ENCODE peak calls at places on chromosomes 5 and 9, in nine cellular contexts. B is sigmoid colon, O is testis, A is NB4, V is H1, H is stomach, X is A549, I is H54, E is spleen. N is an unnamed sample.

GRCh38 chr5:11912-12311 is 80.1 kb upstream of the PLEKHG4B start:
- DNase-seq in B (no peak), E (no peak), H (no peak), V (no peak), X (no peak), A (peak), O (no peak), I (no peak), N (no peak)

GRCh38 chr5:40033411-40033810 is 608.6 kb upstream of the DAB2 start:
- DNase-seq in B (no peak), H (no peak), E (peak), I (no peak), O (no peak), V (no peak), A (no peak), X (no peak), N (no peak)

GRCh38 chr9:80555782-80556325 is 984.1 kb downstream of the TLE4 start:
- DNase-seq in V (no peak), O (no peak), X (no peak), B (no peak), A (no peak), E (no peak), H (no peak), I (no peak), N (no peak)

GRCh38 chr9:31916591-31917223 is 467.7 kb upstream of the ACO1 start:
- DNase-seq in A (no peak), E (no peak), H (no peak), B (no peak), I (no peak), V (no peak), X (no peak), O (no peak), N (no peak)

GRCh38 chr5:64923151-64923685 is 154.5 kb downstream of the CWC27 start:
- DNase-seq in A (peak), E (no peak), H (no peak), B (no peak), X (no peak), O (no peak), V (no peak), I (no peak), N (no peak)

GRCh38 chr5:170572453-170572852 is 68.6 kb downstream of the KCNIP1 start:
- DNase-seq in A (peak), E (no peak), O (no peak), I (no peak), H (no peak), V (no peak), X (no peak), B (no peak), N (no peak)

GRCh38 chr5:64865662-64866061 is 96.9 kb downstream of the CWC27 start:
- DNase-seq in X (no peak), H (no peak), B (no peak), V (no peak), I (no peak), A (no peak), E (no peak), O (no peak), N (no peak)

GRCh38 chr5:67301285-67301904 is 104.8 kb upstream of the CD180 start:
- DNase-seq in E (no peak), X (no peak), H (peak), O (peak), V (no peak), I (peak), B (peak), A (peak), N (no peak)

GRCh38 chr5:126428421-126428820 is 5.2 kb downstream of the GRAMD2B start:
- DNase-seq in X (no peak), E (no peak), A (no peak), I (no peak), O (no peak), H (no peak), B (no peak), V (no peak), N (no peak)

GRCh38 chr9:113361304-113362018 is 12.1 kb downstream of the BSPRY start:
- DNase-seq in I (no peak), B (no peak), E (no peak), X (no peak), V (no peak), H (no peak), A (no peak), O (no peak), N (no peak)

GRCh38 chr5:400282-401215 is 42.4 kb upstream of the EXOC3 start:
- DNase-seq in A (peak), V (no peak), I (no peak), B (peak), X (no peak), O (no peak), E (peak), H (no peak), N (no peak)

GRCh38 chr9:129069128-129069824 is 11.6 kb upstream of the DOLPP1 start:
- DNase-seq in I (no peak), O (peak), X (no peak), H (peak), B (peak), A (peak), V (no peak), E (peak), N (peak)

GRCh38 chr5:119400248-119400647 is 44.4 kb downstream of the TNFAIP8 start:
- DNase-seq in B (no peak), O (no peak), A (no peak), H (no peak), E (no peak), V (no peak), I (no peak), X (no peak), N (no peak)

GRCh38 chr9:108775901-108776306 is 79.9 kb downstream of the ACTL7B start:
- DNase-seq in A (no peak), B (no peak), O (no peak), V (no peak), E (no peak), H (no peak), I (no peak), X (no peak), N (no peak)

GRCh38 chr9:97983524-97984187 is 515 bp downstream of the ANP32B start:
- DNase-seq in H (peak), X (peak), B (peak), I (peak), A (peak), E (peak), O (peak), V (no peak), N (peak)

GRCh38 chr5:173247504-173247903 is 12.5 kb upstream of the NKX2-5 start:
- DNase-seq in V (no peak), E (peak), O (no peak), X (no peak), B (no peak), H (no peak), I (no peak), A (no peak), N (no peak)

GRCh38 chr5:120615967-120616645 is 152.0 kb downstream of the PRR16 start:
- DNase-seq in A (no peak), V (no peak), O (no peak), E (no peak), X (no peak), I (no peak), B (no peak), H (no peak), N (no peak)

GRCh38 chr5:9534881-9535517 is 10.9 kb downstream of the SEMA5A start:
- DNase-seq in E (no peak), V (no peak), I (no peak), H (no peak), O (no peak), X (no peak), B (no peak), A (no peak), N (no peak)

GRCh38 chr5:67813879-67814539 is 401.5 kb upstream of the PIK3R1 start:
- DNase-seq in V (no peak), O (no peak), H (no peak), A (no peak), X (no peak), B (no peak), E (no peak), I (no peak), N (peak)

GRCh38 chr5:14996997-14997396 is 125.4 kb upstream of the ANKH start:
- DNase-seq in E (no peak), I (no peak), B (no peak), X (no peak), H (no peak), A (no peak), O (no peak), V (no peak), N (no peak)

GRCh38 chr9:16879416-16879815 is 8.9 kb upstream of the BNC2 start:
- DNase-seq in E (no peak), I (no peak), B (no peak), A (peak), O (no peak), H (no peak), V (no peak), X (no peak), N (no peak)

GRCh38 chr5:139147743-139148079 is 50.5 kb downstream of the SIL1 start:
- DNase-seq in I (peak), B (peak), H (peak), E (no peak), V (no peak), A (no peak), O (peak), X (no peak), N (no peak)

GRCh38 chr9:70934642-70935041 is 186.8 kb downstream of the TRPM3 start:
- DNase-seq in V (no peak), I (no peak), A (no peak), H (no peak), X (no peak), E (no peak), B (no peak), O (no peak), N (no peak)

GRCh38 chr9:4077499-4078102 is 222.3 kb downstream of the GLIS3 start:
- DNase-seq in X (peak), V (no peak), A (peak), I (peak), O (peak), E (no peak), B (peak), H (peak), N (peak)

GRCh38 chr5:90528704-90529233 is 615 bp downstream of the LYSMD3 start:
- DNase-seq in X (peak), I (no peak), V (no peak), E (no peak), H (no peak), O (no peak), A (peak), B (no peak), N (peak)

GRCh38 chr9:4936823-4937222 is 48.2 kb upstream of the JAK2 start:
- DNase-seq in X (no peak), A (peak), B (no peak), O (no peak), V (no peak), H (no peak), I (no peak), E (no peak), N (no peak)

GRCh38 chr5:65539827-65540226 is 23.1 kb downstream of the CENPK start:
- DNase-seq in A (no peak), X (no peak), O (no peak), B (no peak), H (no peak), V (no peak), I (no peak), E (no peak), N (peak)

GRCh38 chr9:129968690-129969485 is 74.1 kb downstream of the FNBP1 start:
- DNase-seq in X (no peak), H (no peak), B (peak), O (no peak), E (no peak), I (peak), A (no peak), V (no peak), N (no peak)

GRCh38 chr5:150163547-150164059 is 3.0 kb upstream of the CDX1 start:
- DNase-seq in V (no peak), I (no peak), X (no peak), E (no peak), O (peak), A (peak), B (peak), H (peak), N (no peak)

GRCh38 chr5:151596839-151597539 is 5.9 kb upstream of the FAT2 start:
- DNase-seq in B (no peak), X (no peak), H (no peak), A (no peak), O (no peak), V (no peak), I (peak), E (no peak), N (no peak)

GRCh38 chr5:107215581-107215980 is 455.2 kb downstream of the EFNA5 start:
- DNase-seq in A (no peak), E (no peak), H (no peak), O (no peak), V (no peak), X (no peak), I (no peak), B (no peak), N (no peak)

GRCh38 chr9:72473474-72474241 is 47.8 kb upstream of the TMC1 start:
- DNase-seq in H (no peak), E (no peak), A (no peak), X (no peak), I (no peak), B (no peak), O (no peak), V (no peak), N (no peak)

GRCh38 chr9:91162784-91163440 is 198.8 kb downstream of the AUH start:
- DNase-seq in B (no peak), V (no peak), O (peak), E (peak), A (peak), H (peak), I (no peak), X (no peak), N (no peak)

GRCh38 chr5:76363385-76364261 is 39.5 kb upstream of the IQGAP2 start:
- DNase-seq in X (no peak), B (no peak), I (no peak), V (no peak), E (no peak), A (no peak), H (peak), O (peak), N (peak)

GRCh38 chr9:91033802-91034201 is 232.2 kb downstream of the SYK start:
- DNase-seq in E (peak), B (no peak), O (no peak), A (peak), X (no peak), I (peak), H (no peak), V (no peak), N (peak)

GRCh38 chr5:16712600-16712999 is 95.8 kb upstream of the RETREG1 start:
- DNase-seq in E (no peak), X (no peak), H (no peak), B (no peak), I (no peak), O (no peak), A (no peak), V (no peak), N (no peak)

GRCh38 chr5:95673076-95673475 is 9.7 kb downstream of the SPATA9 start:
- DNase-seq in H (no peak), E (no peak), I (no peak), O (peak), B (peak), V (no peak), X (no peak), A (peak), N (no peak)

GRCh38 chr9:130932220-130933069 is 6.6 kb downstream of the FIBCD1 start:
- DNase-seq in B (no peak), I (no peak), X (no peak), V (no peak), H (no peak), E (no peak), O (no peak), A (peak), N (no peak)

GRCh38 chr9:114382951-114383865 is 4.6 kb downstream of the AKNA start:
- DNase-seq in A (peak), I (no peak), O (peak), X (no peak), B (peak), E (peak), V (no peak), H (no peak), N (no peak)
- TF ChIP-seq POLR2A in A (no peak), I (no peak), O (no peak), X (no peak), B (no peak), E (no peak), V (peak), H (no peak), N (no peak)

DNA sequence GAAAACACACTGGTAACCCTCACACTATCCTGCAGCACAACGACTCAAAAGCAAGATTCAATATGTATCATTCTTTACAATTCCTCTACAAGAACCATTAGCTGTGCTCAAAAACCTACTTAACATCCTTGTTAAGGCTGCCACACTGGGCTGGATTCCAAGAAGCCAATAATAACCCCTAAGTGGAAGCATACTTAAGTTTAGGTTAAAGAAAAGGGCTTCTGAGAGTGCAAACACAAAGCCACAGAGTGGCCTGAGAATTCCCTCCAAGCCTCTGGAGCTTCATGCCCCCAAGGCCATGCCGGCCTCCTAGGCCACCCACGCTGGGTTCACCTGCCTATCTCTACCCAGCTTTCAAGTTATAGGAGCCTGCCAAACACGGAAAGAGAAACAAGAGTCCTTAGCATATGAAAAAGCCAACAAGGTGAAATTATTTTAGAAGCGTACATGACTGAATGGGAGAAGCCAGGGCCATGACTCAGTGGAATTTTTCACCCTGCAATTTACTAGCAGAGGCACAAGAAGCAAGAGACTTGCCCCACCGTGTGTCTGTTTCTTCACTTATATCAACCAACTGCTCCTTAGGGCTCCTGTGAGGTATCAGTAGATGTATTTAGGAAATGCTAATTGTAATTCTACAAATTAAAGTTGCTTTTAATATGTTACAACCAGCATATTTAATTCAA is 293.0 kb downstream of the SPOCK1 start:
- DNase-seq in O (no peak), X (no peak), E (no peak), B (no peak), H (peak), I (no peak), V (no peak), A (no peak), N (no peak)
- TF ChIP-seq POLR2A in O (no peak), X (no peak), E (no peak), B (no peak), H (no peak), I (no peak), V (no peak), A (no peak), N (no peak)

DNA sequence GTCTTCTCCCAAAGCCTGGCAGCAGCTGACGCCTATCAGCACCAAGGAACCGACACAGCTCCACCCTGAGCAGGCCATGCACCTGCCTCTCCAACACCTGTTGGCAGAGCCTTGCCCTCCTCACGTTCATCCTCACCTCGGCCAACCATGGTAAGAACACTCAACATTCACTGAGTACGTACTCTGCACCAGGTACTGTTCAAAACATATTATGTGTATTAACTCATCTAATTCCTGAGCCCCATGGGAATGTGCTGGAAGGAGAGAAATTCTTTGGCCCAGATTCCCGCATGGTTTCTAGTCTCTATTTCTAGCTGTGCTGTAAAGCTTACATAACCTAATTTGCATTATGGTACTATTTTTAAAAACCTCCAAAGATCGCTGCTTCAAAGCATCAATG is 86.1 kb downstream of the GPR21 start:
- DNase-seq in V (no peak), H (no peak), X (no peak), B (no peak), I (no peak), O (no peak), E (no peak), A (no peak), N (no peak)
- TF ChIP-seq POLR2A in V (no peak), H (no peak), X (no peak), B (no peak), I (no peak), O (no peak), E (no peak), A (no peak), N (no peak)

GRCh38 chr5:7868773-7869473 is at the start of the genes FASTKD3 and MTRR:
- DNase-seq in V (no peak), H (peak), I (peak), E (peak), O (peak), B (peak), X (peak), A (peak), N (peak)
- TF ChIP-seq POLR2A in V (peak), H (no peak), I (peak), E (peak), O (no peak), B (peak), X (peak), A (peak), N (peak)

GRCh38 chr5:74865799-74866652 is at the start of gene FAM169A:
- DNase-seq in B (no peak), O (peak), X (peak), A (no peak), H (peak), V (no peak), I (peak), E (peak), N (peak)
- TF ChIP-seq POLR2A in B (no peak), O (no peak), X (peak), A (no peak), H (no peak), V (peak), I (no peak), E (no peak), N (no peak)

GRCh38 chr5:10762178-10762775 is 1.2 kb upstream of the DAP start:
- DNase-seq in X (no peak), B (peak), O (peak), I (no peak), H (peak), A (peak), E (peak), V (no peak), N (peak)

GRCh38 chr5:10760033-10760975 is 730 bp downstream of the DAP start:
- DNase-seq in B (peak), E (no peak), X (peak), H (peak), O (peak), V (no peak), A (peak), I (peak), N (peak)

GRCh38 chr5:10761842-10762165 is 770 bp upstream of the DAP start:
- DNase-seq in V (no peak), A (no peak), I (no peak), X (no peak), H (no peak), E (no peak), O (peak), B (no peak), N (no peak)

GRCh38 chr5:10762776-10763500 is 1.9 kb upstream of the DAP start:
- DNase-seq in E (peak), O (no peak), X (no peak), H (no peak), V (no peak), B (no peak), A (no peak), I (no peak), N (peak)

GRCh38 chr5:10760976-10761841 is at the start of gene DAP:
- DNase-seq in A (peak), B (peak), H (peak), O (peak), V (peak), X (peak), I (peak), E (peak), N (peak)
- TF ChIP-seq POLR2A in A (peak), B (peak), H (no peak), O (no peak), V (no peak), X (peak), I (peak), E (no peak), N (peak)

GRCh38 chr5:50667079-50667652 is 729 bp downstream of the PARP8 start:
- DNase-seq in I (no peak), O (peak), E (peak), V (no peak), B (peak), A (peak), X (no peak), H (peak), N (peak)

GRCh38 chr5:50665091-50665490 is 1.3 kb upstream of the PARP8 start:
- DNase-seq in B (no peak), V (no peak), I (no peak), X (no peak), A (peak), H (no peak), O (no peak), E (no peak), N (no peak)

GRCh38 chr5:50666261-50667078 is at the start of gene PARP8:
- DNase-seq in I (peak), H (peak), V (no peak), O (peak), E (peak), X (peak), B (peak), A (peak), N (peak)

GRCh38 chr5:50663636-50664035 is 2.8 kb upstream of the PARP8 start:
- DNase-seq in H (peak), B (peak), A (peak), I (no peak), E (no peak), O (peak), V (no peak), X (no peak), N (no peak)

GRCh38 chr5:50667653-50668403 is 1.4 kb downstream of the PARP8 start:
- DNase-seq in E (peak), A (peak), I (peak), X (no peak), V (peak), B (peak), H (peak), O (peak), N (peak)
- TF ChIP-seq POLR2A in E (no peak), A (peak), I (no peak), X (no peak), V (peak), B (no peak), H (no peak), O (no peak), N (no peak)

GRCh38 chr5:132369471-132370240 is at the start of gene SLC22A5:
- DNase-seq in X (peak), A (peak), E (peak), I (peak), O (peak), V (peak), B (peak), H (peak), N (peak)
- TF ChIP-seq POLR2A in X (peak), A (peak), E (peak), I (peak), O (no peak), V (peak), B (peak), H (no peak), N (peak)